ENCODE peak calls at places on chromosomes 6 and 20, in five cellular contexts. Z, M, I, H and N are unnamed samples.
A peak's percentile ranks its signal among the peaks of the same experiment; 100 is the strongest.

GRCh38 chr6:88165877-88166492 is at the start of gene CNR1:
- DNase-seq in Z (peak; percentile 51), M (no peak), H (peak; percentile 14), I (peak; percentile 45), N (no peak)

GRCh38 chr6:108597601-108598315 is 37.0 kb downstream of the FOXO3 start:
- DNase-seq in I (no peak), H (no peak), M (no peak), Z (no peak), N (no peak)

GRCh38 chr20:4443016-4443415 is 278.7 kb upstream of the PRND start:
- DNase-seq in M (no peak), Z (no peak), H (no peak), I (no peak), N (no peak)

GRCh38 chr6:24935753-24936152 is at the start of gene RIPOR2:
- DNase-seq in H (no peak), I (no peak), Z (no peak), M (peak; percentile 72), N (no peak)

GRCh38 chr20:63756648-63756991 is 17.0 kb downstream of the SLC2A4RG start:
- DNase-seq in M (no peak), Z (no peak), H (no peak), I (no peak), N (no peak)

GRCh38 chr6:11315743-11316437 is 83.4 kb upstream of the NEDD9 start:
- DNase-seq in H (peak; percentile 95), M (no peak), Z (no peak), I (peak; percentile 25), N (no peak)

GRCh38 chr20:31260326-31260932 is 3.0 kb downstream of the DEFB115 start:
- DNase-seq in Z (no peak), M (no peak), I (peak; percentile 43), H (no peak), N (no peak)

GRCh38 chr20:54223285-54223684 is 15.4 kb downstream of the PFDN4 start:
- DNase-seq in Z (no peak), H (no peak), I (no peak), M (no peak), N (no peak)

GRCh38 chr6:118864330-118865166 is 29.4 kb upstream of the ASF1A start:
- DNase-seq in Z (no peak), I (no peak), H (no peak), M (no peak), N (no peak)

GRCh38 chr20:19659468-19659867 is 98.6 kb upstream of the RIN2 start:
- DNase-seq in H (no peak), I (no peak), Z (no peak), M (no peak), N (no peak)

GRCh38 chr20:33940701-33941100 is 53.0 kb upstream of the RALY start:
- DNase-seq in Z (no peak), M (no peak), H (no peak), I (no peak), N (no peak)

GRCh38 chr20:63102720-63103375 is 96.1 kb upstream of the BHLHE23 start:
- DNase-seq in Z (no peak), M (peak; percentile 58), I (peak; percentile 50), H (peak; percentile 24), N (no peak)

GRCh38 chr6:54729716-54730115 is 116.9 kb upstream of the FAM83B start:
- DNase-seq in Z (no peak), I (no peak), M (no peak), H (no peak), N (no peak)

GRCh38 chr6:11771473-11772048 is 7.0 kb downstream of the ADTRP start:
- DNase-seq in I (no peak), Z (no peak), H (peak; percentile 69), M (no peak), N (no peak)

GRCh38 chr20:50996901-50997830 is 25.7 kb downstream of the KCNG1 start:
- DNase-seq in H (peak; percentile 63), M (no peak), Z (no peak), I (no peak), N (no peak)

GRCh38 chr6:149451361-149452061 is 33.3 kb downstream of the ZC3H12D start:
- DNase-seq in Z (no peak), H (peak; percentile 27), I (no peak), M (no peak), N (no peak)

GRCh38 chr6:1024587-1024986 is 287.3 kb upstream of the FOXQ1 start:
- DNase-seq in M (no peak), Z (no peak), I (peak; percentile 91), H (peak; percentile 92), N (no peak)

GRCh38 chr6:164303092-164304007 is 888.8 kb downstream of the QKI start:
- DNase-seq in I (no peak), M (no peak), H (no peak), Z (no peak), N (no peak)

GRCh38 chr6:145015739-145016558 is 719.4 kb downstream of the EPM2A start:
- DNase-seq in H (peak; percentile 93), I (peak; percentile 64), M (no peak), Z (no peak), N (no peak)

GRCh38 chr6:113381957-113382356 is 475.2 kb upstream of the MARCKS start:
- DNase-seq in Z (no peak), I (peak; percentile 89), H (peak; percentile 75), M (no peak), N (no peak)

GRCh38 chr6:38460216-38460615 is 179.5 kb downstream of the BTBD9 start:
- DNase-seq in I (no peak), Z (no peak), H (no peak), M (no peak), N (no peak)

GRCh38 chr6:17740559-17741220 is 34.0 kb upstream of the NUP153 start:
- DNase-seq in M (no peak), I (peak; percentile 62), Z (no peak), H (no peak), N (no peak)

GRCh38 chr6:111427341-111428116 is 55.5 kb downstream of the REV3L start:
- DNase-seq in Z (no peak), H (peak; percentile 83), I (no peak), M (no peak), N (no peak)

GRCh38 chr6:47306887-47307286 is 2.8 kb downstream of the TNFRSF21 start:
- DNase-seq in H (no peak), Z (no peak), I (peak; percentile 18), M (no peak), N (no peak)

GRCh38 chr6:57302477-57302876 is 15.0 kb upstream of the PRIM2 start:
- DNase-seq in H (no peak), I (no peak), Z (no peak), M (no peak), N (no peak)

GRCh38 chr6:16578695-16579094 is 182.6 kb downstream of the ATXN1 start:
- DNase-seq in M (no peak), Z (peak; percentile 53), H (no peak), I (peak; percentile 26), N (no peak)

GRCh38 chr20:38209736-38210405 is 44.8 kb upstream of the TGM2 start:
- DNase-seq in M (no peak), H (peak; percentile 48), Z (no peak), I (no peak), N (no peak)

GRCh38 chr20:38874460-38875169 is 51.6 kb upstream of the FAM83D start:
- DNase-seq in I (no peak), Z (peak; percentile 74), H (no peak), M (peak; percentile 16), N (peak; percentile 74)

GRCh38 chr6:170497845-170498281 is 55.2 kb downstream of the PSMB1 start:
- DNase-seq in I (no peak), Z (no peak), H (no peak), M (no peak), N (no peak)

GRCh38 chr6:21708181-21708580 is 114.6 kb downstream of the SOX4 start:
- DNase-seq in Z (no peak), H (no peak), I (no peak), M (no peak), N (no peak)

GRCh38 chr20:37343212-37343993 is 2.5 kb upstream of the SRC start:
- DNase-seq in H (no peak), M (no peak), I (no peak), Z (no peak), N (no peak)

GRCh38 chr6:21769405-21769851 is 175.9 kb downstream of the SOX4 start:
- DNase-seq in Z (no peak), M (no peak), H (peak; percentile 88), I (peak; percentile 65), N (no peak)

GRCh38 chr6:85015396-85015990 is 251.1 kb upstream of the TBX18 start:
- DNase-seq in Z (peak; percentile 53), M (no peak), I (peak; percentile 77), H (peak; percentile 45), N (peak; percentile 45)

GRCh38 chr20:63580796-63581461 is 6.9 kb upstream of the HELZ2 start:
- DNase-seq in Z (no peak), H (peak; percentile 37), M (peak; percentile 71), I (peak; percentile 40), N (no peak)

GRCh38 chr20:43724383-43724782 is 2.4 kb downstream of the GTSF1L start:
- DNase-seq in Z (no peak), I (no peak), H (no peak), M (no peak), N (no peak)